ENCODE peak calls at places on chromosomes 12 and 14, in four cellular contexts. Z is A549, L is H1, G is K562. F is an unnamed sample.

GRCh38 chr14:70917633-70918032 is 10.4 kb downstream of the PCNX1 start:
- DNase-seq in Z (no peak), L (no peak), G (no peak), F (no peak)

GRCh38 chr12:121804417-121805111 is 755 bp downstream of the SETD1B start:
- DNase-seq in Z (peak), L (no peak), G (no peak), F (peak)

GRCh38 chr12:32482226-32482625 is 82.9 kb downstream of the FGD4 start:
- DNase-seq in Z (no peak), L (no peak), G (no peak), F (no peak)

GRCh38 chr12:21475552-21475951 is 25.9 kb downstream of the RECQL start:
- DNase-seq in Z (no peak), L (no peak), G (no peak), F (no peak)

GRCh38 chr12:19402743-19403400 is 36.4 kb upstream of the AEBP2 start:
- DNase-seq in Z (peak), L (no peak), G (no peak), F (peak)

GRCh38 chr14:52318829-52319604 is 4.9 kb downstream of the PTGER2 start:
- DNase-seq in Z (no peak), L (no peak), G (no peak), F (no peak)

GRCh38 chr12:93390025-93390424 is 12.3 kb downstream of the NUDT4 start:
- DNase-seq in Z (no peak), L (no peak), G (no peak), F (no peak)

GRCh38 chr14:28596336-28596735 is 170.3 kb upstream of the FOXG1 start:
- DNase-seq in Z (peak), L (no peak), G (no peak), F (no peak)

GRCh38 chr14:49975286-49975685 is 82.4 kb downstream of the ARF6 start:
- DNase-seq in Z (peak), L (no peak), G (no peak), F (no peak)

GRCh38 chr14:81211844-81212243 is 8.9 kb downstream of the GTF2A1 start:
- DNase-seq in Z (peak), L (no peak), G (no peak), F (peak)

GRCh38 chr14:90781344-90781761 is 34.9 kb downstream of the TTC7B start:
- DNase-seq in Z (no peak), L (no peak), G (no peak), F (no peak)

GRCh38 chr12:10082057-10082874 is 16.5 kb downstream of the CLEC1A start:
- DNase-seq in Z (no peak), L (no peak), G (no peak), F (no peak)

GRCh38 chr12:24996102-24996797 is 47.3 kb upstream of the BCAT1 start:
- DNase-seq in Z (no peak), L (no peak), G (no peak), F (no peak)

GRCh38 chr12:32566663-32567634 is 112.2 kb upstream of the DNM1L start:
- DNase-seq in Z (peak), L (no peak), G (no peak), F (no peak)

GRCh38 chr12:120209851-120210250 is 8.9 kb upstream of the RPLP0 start:
- DNase-seq in Z (no peak), L (no peak), G (no peak), F (no peak)

GRCh38 chr12:49707127-49707811 is at the start of gene FMNL3:
- DNase-seq in Z (peak), L (peak), G (peak), F (peak)

GRCh38 chr12:232731-233614 is 19.0 kb upstream of the SLC6A12 start:
- DNase-seq in Z (no peak), L (no peak), G (no peak), F (no peak)

GRCh38 chr14:76267322-76268012 is 108.5 kb upstream of the ESRRB start:
- DNase-seq in Z (no peak), L (peak), G (no peak), F (no peak)

GRCh38 chr14:87133073-87133815 is 859.7 kb downstream of the GALC start:
- DNase-seq in Z (no peak), L (no peak), G (no peak), F (no peak)

GRCh38 chr14:90839889-90840266 is 23.6 kb upstream of the TTC7B start:
- DNase-seq in Z (no peak), L (peak), G (no peak), F (no peak)

GRCh38 chr12:117142094-117142493 is 42.9 kb upstream of the TESC start:
- DNase-seq in Z (peak), L (no peak), G (no peak), F (no peak)

GRCh38 chr12:40105515-40106201 is at the start of gene SLC2A13:
- DNase-seq in Z (peak), L (peak), G (peak), F (peak)

GRCh38 chr14:99062216-99062615 is 209.8 kb downstream of the BCL11B start:
- DNase-seq in Z (no peak), L (no peak), G (no peak), F (no peak)

GRCh38 chr14:95085321-95085720 is 72.0 kb downstream of the DICER1 start:
- DNase-seq in Z (no peak), L (no peak), G (no peak), F (no peak)

GRCh38 chr12:113479193-113479577 is 7.5 kb upstream of the LHX5 start:
- DNase-seq in Z (no peak), L (no peak), G (no peak), F (no peak)

GRCh38 chr14:89178376-89178775 is 238.7 kb downstream of the FOXN3 start:
- DNase-seq in Z (no peak), L (peak), G (no peak), F (no peak)

GRCh38 chr12:12537421-12537820 is 25.2 kb downstream of the DUSP16 start:
- DNase-seq in Z (no peak), L (no peak), G (no peak), F (no peak)

GRCh38 chr12:1914116-1914911 is 4.1 kb downstream of the CACNA2D4 start:
- DNase-seq in Z (no peak), L (peak), G (no peak), F (no peak)

GRCh38 chr12:132649226-132649945 is 30.8 kb downstream of the P2RX2 start:
- DNase-seq in Z (no peak), L (no peak), G (no peak), F (no peak)

GRCh38 chr12:85784096-85784720 is 52.0 kb downstream of the RASSF9 start:
- DNase-seq in Z (no peak), L (no peak), G (no peak), F (no peak)

GRCh38 chr14:100589760-100590469 is 2.7 kb upstream of the BEGAIN start:
- DNase-seq in Z (no peak), L (no peak), G (no peak), F (no peak)

GRCh38 chr12:65845751-65846537 is 21.7 kb downstream of the HMGA2 start:
- DNase-seq in Z (no peak), L (peak), G (no peak), F (no peak)

GRCh38 chr14:37253905-37254304 is 56.2 kb downstream of the MIPOL1 start:
- DNase-seq in Z (no peak), L (no peak), G (no peak), F (no peak)

GRCh38 chr12:2336409-2336829 is 283.6 kb downstream of the CACNA1C start:
- DNase-seq in Z (peak), L (no peak), G (peak), F (no peak)

GRCh38 chr12:120830052-120830940 is 73.9 kb downstream of the SPPL3 start:
- DNase-seq in Z (peak), L (no peak), G (no peak), F (peak)

GRCh38 chr12:54030442-54030801 is 2.2 kb downstream of the HOXC6 start:
- DNase-seq in Z (no peak), L (no peak), G (no peak), F (no peak)

GRCh38 chr12:54028324-54029201 is at the start of gene HOXC6:
- DNase-seq in Z (peak), L (no peak), G (peak), F (no peak)

GRCh38 chr12:54030889-54031860 is 1.7 kb upstream of the HOXC5 start:
- DNase-seq in Z (no peak), L (no peak), G (no peak), F (no peak)

GRCh38 chr12:54027442-54027786 is 826 bp upstream of the HOXC6 start:
- DNase-seq in Z (no peak), L (no peak), G (no peak), F (no peak)

GRCh38 chr12:54029529-54030441 is 1.5 kb downstream of the HOXC6 start:
- DNase-seq in Z (no peak), L (peak), G (no peak), F (no peak)
- TF ChIP-seq RNF2 in Z (no peak), L (peak), G (no peak), F (no peak)

GRCh38 chr12:71556881-71557280 is 106.8 kb downstream of the ZFC3H1 start:
- DNase-seq in Z (peak), L (no peak), G (no peak), F (peak)
- TF ChIP-seq RNF2 in Z (no peak), L (no peak), G (no peak), F (no peak)

GRCh38 chr12:56645717-56646446 is at the start of gene ATP5F1B:
- DNase-seq in Z (peak), L (peak), G (peak), F (peak)

GRCh38 chr12:56644654-56645053 is 1.1 kb downstream of the ATP5F1B start:
- DNase-seq in Z (no peak), L (no peak), G (no peak), F (no peak)

DNA sequence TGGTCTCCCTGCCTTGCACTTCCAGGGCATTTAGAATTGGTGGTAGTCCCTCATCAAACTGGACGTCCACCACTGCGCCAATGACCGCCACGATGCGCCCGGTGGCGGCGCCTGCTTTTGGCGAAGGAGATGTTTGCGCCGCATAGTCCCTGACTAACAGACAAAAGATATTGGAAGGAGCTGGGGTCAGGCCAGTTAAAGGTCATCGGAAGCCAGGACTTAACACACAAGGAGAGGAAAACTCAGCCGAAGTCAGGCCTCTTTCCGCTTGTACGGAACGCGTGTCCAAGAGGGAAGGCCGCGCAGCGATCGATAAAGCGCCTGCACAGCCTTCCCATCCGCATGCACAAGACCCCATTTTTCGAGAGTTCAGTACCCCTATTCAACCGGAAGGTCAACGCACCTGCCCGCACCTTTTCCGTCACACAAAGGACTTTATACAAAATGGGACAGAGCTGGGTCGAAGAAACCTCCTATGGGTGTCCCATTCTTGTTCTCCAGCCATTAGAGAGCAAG is 525 bp downstream of the ATP5F1B start:
- DNase-seq in Z (no peak), L (no peak), G (no peak), F (no peak)
- TF ChIP-seq RNF2 in Z (no peak), L (no peak), G (no peak), F (no peak)

GRCh38 chr12:125183187-125184067 is 118.2 kb downstream of the AACS start:
- DNase-seq in Z (peak), L (peak), G (peak), F (peak)

GRCh38 chr12:125185740-125186470 is 120.7 kb downstream of the AACS start:
- DNase-seq in Z (peak), L (peak), G (peak), F (peak)

GRCh38 chr12:125186471-125187147 is 121.4 kb downstream of the AACS start:
- DNase-seq in Z (no peak), L (peak), G (no peak), F (no peak)

GRCh38 chr12:125184213-125184952 is 119.1 kb downstream of the AACS start:
- DNase-seq in Z (no peak), L (no peak), G (no peak), F (no peak)

DNA sequence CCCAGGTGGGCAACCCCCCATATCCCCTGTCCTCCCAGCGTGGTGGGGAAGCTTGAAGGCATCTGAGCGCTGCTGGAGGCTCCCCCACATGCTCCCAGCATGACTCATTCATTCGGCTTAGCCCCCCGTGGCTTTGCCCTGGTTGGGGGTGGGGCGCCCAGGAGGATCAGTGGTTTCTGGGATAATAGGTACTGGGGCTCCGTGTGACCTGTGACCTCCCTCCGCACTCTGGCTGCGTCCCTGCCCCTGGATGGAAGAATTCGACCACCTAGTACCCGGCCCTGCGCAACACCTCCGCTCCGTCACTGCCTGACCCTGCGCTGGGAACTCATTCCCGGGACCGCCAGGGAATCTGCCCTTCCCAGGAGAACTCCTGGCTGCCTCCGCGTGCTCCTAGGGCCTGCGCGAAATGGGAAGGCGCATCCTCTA is 120.1 kb downstream of the AACS start:
- DNase-seq in Z (no peak), L (peak), G (peak), F (no peak)
- TF ChIP-seq RNF2 in Z (no peak), L (no peak), G (no peak), F (no peak)

GRCh38 chr14:85124896-85125295 is 405.0 kb upstream of the FLRT2 start:
- DNase-seq in Z (no peak), L (no peak), G (no peak), F (no peak)

GRCh38 chr14:85125331-85125730 is 404.6 kb upstream of the FLRT2 start:
- DNase-seq in Z (no peak), L (no peak), G (no peak), F (no peak)

GRCh38 chr14:85118274-85118673 is 411.7 kb upstream of the FLRT2 start:
- DNase-seq in Z (no peak), L (no peak), G (no peak), F (no peak)

DNA sequence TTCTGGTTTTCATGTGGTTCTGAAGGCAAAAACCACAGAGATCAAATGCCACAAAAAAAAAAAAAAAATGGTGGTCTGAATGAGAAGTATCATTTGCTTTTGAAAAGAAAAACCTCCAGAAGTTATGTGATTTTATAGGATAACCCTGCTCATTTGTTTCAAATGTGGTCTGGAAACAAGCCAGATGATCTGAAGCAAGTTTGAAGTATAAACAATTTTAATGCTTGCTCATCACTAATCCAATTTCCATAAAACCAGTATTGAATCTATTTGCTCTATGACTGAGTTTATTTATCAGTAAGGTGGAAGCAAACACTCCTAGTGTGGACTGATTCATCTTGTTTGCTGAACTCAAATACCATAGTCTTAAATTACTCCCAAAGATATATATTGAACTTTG is 407.3 kb upstream of the FLRT2 start:
- DNase-seq in Z (no peak), L (no peak), G (no peak), F (no peak)
- TF ChIP-seq RNF2 in Z (no peak), L (no peak), G (no peak), F (no peak)

GRCh38 chr12:92041742-92042141 is 103.9 kb downstream of the BTG1 start:
- DNase-seq in Z (no peak), L (no peak), G (no peak), F (no peak)
- TF ChIP-seq RNF2 in Z (no peak), L (no peak), G (no peak), F (no peak)

F was measured in HepG2.